ENCODE peak calls at places on chromosome 19, in six cellular contexts. M is T-cell; W is activated naive CD4-positive, alpha-beta T cell; G is T1000; S is IMR-90; N is HFFc6. O is an unnamed sample.

GRCh38 chr19:34393031-34393430 is 11.2 kb upstream of the PDCD2L start:
- DNase-seq in W (no peak), M (no peak), G (no peak), S (no peak), N (no peak), O (no peak)

GRCh38 chr19:46732966-46733692 is 12.7 kb upstream of the FKRP start:
- DNase-seq in N (no peak), M (no peak), S (peak), G (peak), W (no peak), O (no peak)

GRCh38 chr19:12834418-12834943 is at the start of gene RTBDN:
- DNase-seq in N (no peak), S (no peak), G (no peak), W (no peak), M (no peak), O (no peak)

GRCh38 chr19:47679251-47679900 is 33.8 kb upstream of the EHD2 start:
- DNase-seq in N (no peak), S (no peak), G (no peak), M (no peak), W (no peak), O (no peak)

GRCh38 chr19:20067898-20068297 is 9.9 kb upstream of the ZNF90 start:
- DNase-seq in N (no peak), G (no peak), W (no peak), S (no peak), M (no peak), O (no peak)

GRCh38 chr19:37790244-37790925 is 11.0 kb upstream of the ZNF573 start:
- DNase-seq in S (no peak), G (no peak), M (no peak), N (no peak), W (no peak), O (no peak)

GRCh38 chr19:46133101-46133627 is 8.7 kb upstream of the IGFL3 start:
- DNase-seq in M (no peak), S (peak), G (peak), N (peak), W (no peak), O (peak)

GRCh38 chr19:54162241-54162805 is 2.8 kb upstream of the LENG1 start:
- DNase-seq in G (peak), W (peak), S (peak), N (no peak), M (peak), O (peak)

GRCh38 chr19:13817615-13818371 is 22.6 kb downstream of the ZSWIM4 start:
- DNase-seq in N (no peak), G (no peak), W (no peak), S (no peak), M (no peak), O (no peak)

GRCh38 chr19:51251453-51251790 is 542 bp downstream of the SIGLECL1 start:
- DNase-seq in M (no peak), S (no peak), W (no peak), N (no peak), G (no peak), O (no peak)

GRCh38 chr19:51552996-51553725 is 17.9 kb upstream of the ZNF175 start:
- DNase-seq in S (peak), N (peak), M (peak), W (no peak), G (peak), O (peak)

GRCh38 chr19:42528354-42529247 is at the start of gene CEACAM1:
- DNase-seq in M (peak), S (no peak), W (no peak), N (no peak), G (no peak), O (no peak)

GRCh38 chr19:30341646-30342201 is 30.5 kb upstream of the ZNF536 start:
- DNase-seq in M (no peak), S (no peak), G (no peak), W (no peak), N (no peak), O (peak)

GRCh38 chr19:35061583-35062373 is 20.3 kb downstream of the HPN start:
- DNase-seq in S (peak), N (peak), W (no peak), G (no peak), M (no peak), O (no peak)

GRCh38 chr19:15551183-15552004 is 43.1 kb downstream of the CYP4F22 start:
- DNase-seq in W (peak), G (no peak), N (no peak), S (no peak), M (peak), O (peak)

GRCh38 chr19:39156230-39156890 is 30.8 kb downstream of the PAK4 start:
- DNase-seq in M (no peak), S (peak), G (no peak), W (no peak), N (no peak), O (peak)

GRCh38 chr19:1154731-1155351 is 19.2 kb downstream of the SBNO2 start:
- DNase-seq in W (no peak), N (peak), G (peak), S (peak), M (no peak), O (peak)

GRCh38 chr19:30696514-30696913 is 324.3 kb downstream of the ZNF536 start:
- DNase-seq in M (no peak), N (no peak), W (no peak), S (peak), G (no peak), O (no peak)

GRCh38 chr19:7868671-7869452 is 5.3 kb downstream of the PRR36 start:
- DNase-seq in M (peak), N (peak), W (peak), G (peak), S (peak), O (peak)

GRCh38 chr19:8174706-8175105 is 25.3 kb upstream of the FBN3 start:
- DNase-seq in W (no peak), M (no peak), S (peak), N (peak), G (no peak), O (no peak)

GRCh38 chr19:34230833-34231232 is 23.5 kb upstream of the GARRE1 start:
- DNase-seq in S (no peak), W (no peak), N (no peak), G (no peak), M (no peak), O (no peak)

GRCh38 chr19:38812841-38813320 is at the start of gene LGALS4:
- DNase-seq in S (no peak), M (no peak), G (no peak), W (no peak), N (no peak), O (no peak)

GRCh38 chr19:9538183-9539058 is at the start of gene ZNF426:
- DNase-seq in G (peak), W (peak), S (peak), N (peak), M (peak), O (peak)

GRCh38 chr19:37953576-37954303 is 46.7 kb downstream of the SIPA1L3 start:
- DNase-seq in G (peak), N (no peak), W (no peak), M (no peak), S (no peak), O (no peak)

GRCh38 chr19:33093420-33094210 is 12.6 kb downstream of the GPATCH1 start:
- DNase-seq in W (no peak), S (no peak), G (no peak), N (no peak), M (no peak), O (no peak)

GRCh38 chr19:2798158-2798685 is 12.9 kb downstream of the THOP1 start:
- DNase-seq in S (no peak), G (no peak), N (no peak), M (no peak), W (no peak), O (no peak)

GRCh38 chr19:35444735-35445134 is 3.3 kb upstream of the FFAR2 start:
- DNase-seq in W (no peak), S (no peak), G (no peak), N (no peak), M (no peak), O (no peak)

GRCh38 chr19:5714819-5715218 is 5.1 kb downstream of the LONP1 start:
- DNase-seq in G (no peak), S (no peak), M (no peak), W (no peak), N (no peak), O (no peak)

GRCh38 chr19:31353826-31354225 is 4.6 kb upstream of the TSHZ3 start:
- DNase-seq in N (no peak), S (no peak), W (no peak), G (no peak), M (no peak), O (no peak)

GRCh38 chr19:15169541-15170285 is 31.1 kb downstream of the NOTCH3 start:
- DNase-seq in G (no peak), N (no peak), W (no peak), M (no peak), S (no peak), O (no peak)

GRCh38 chr19:2273356-2274184 is 8.4 kb downstream of the PEAK3 start:
- DNase-seq in W (peak), S (peak), G (peak), N (peak), M (peak), O (peak)

GRCh38 chr19:49690656-49691242 is at the start of gene CPT1C:
- DNase-seq in G (peak), N (peak), M (peak), S (peak), W (no peak), O (peak)

GRCh38 chr19:49887653-49888477 is 8.8 kb downstream of the IL4I1 start:
- DNase-seq in G (no peak), M (no peak), W (no peak), S (no peak), N (no peak), O (no peak)

GRCh38 chr19:21322528-21322927 is 6.7 kb downstream of the ZNF708 start:
- DNase-seq in M (no peak), N (no peak), W (no peak), G (no peak), S (no peak), O (no peak)

O was measured in AG08395.